ENCODE peak calls at places on chromosome 2, in five cellular contexts. C is thoracic aorta, M is Peyer's patch, O is thyroid gland, X is PC-9. D is an unnamed sample.

GRCh38 chr2:120602251-120602650 is 133.4 kb upstream of the GLI2 start:
- DNase-seq in C (no peak), M (no peak), O (no peak), X (peak), D (no peak)

GRCh38 chr2:136119717-136120675 is 2.0 kb upstream of the CXCR4 start:
- DNase-seq in C (no peak), M (no peak), O (no peak), X (no peak), D (no peak)

GRCh38 chr2:15642334-15643208 is 50.9 kb downstream of the DDX1 start:
- DNase-seq in C (no peak), M (no peak), O (peak), X (no peak), D (no peak)

GRCh38 chr2:208033701-208034502 is 8.6 kb upstream of the PLEKHM3 start:
- DNase-seq in C (no peak), M (peak), O (peak), X (peak), D (peak)

GRCh38 chr2:8132371-8132831 is 549.5 kb upstream of the ID2 start:
- DNase-seq in C (no peak), M (no peak), O (no peak), X (no peak), D (no peak)

GRCh38 chr2:162457487-162457886 is 113.6 kb downstream of the GCA start:
- DNase-seq in C (no peak), M (no peak), O (no peak), X (no peak), D (no peak)

GRCh38 chr2:45259547-45260160 is 250.4 kb upstream of the SIX2 start:
- DNase-seq in C (no peak), M (no peak), O (peak), X (no peak), D (no peak)

GRCh38 chr2:144015655-144016245 is 504.2 kb downstream of the ZEB2 start:
- DNase-seq in C (no peak), M (no peak), O (no peak), X (no peak), D (no peak)

GRCh38 chr2:191539068-191539467 is 138.9 kb upstream of the NABP1 start:
- DNase-seq in C (no peak), M (no peak), O (peak), X (no peak), D (no peak)

GRCh38 chr2:157430266-157430665 is 13.6 kb downstream of the CYTIP start:
- DNase-seq in C (no peak), M (no peak), O (no peak), X (no peak), D (no peak)

GRCh38 chr2:17043173-17043572 is 377.5 kb upstream of the CYRIA start:
- DNase-seq in C (no peak), M (no peak), O (no peak), X (no peak), D (no peak)

GRCh38 chr2:27003857-27004256 is 28.9 kb upstream of the TMEM214 start:
- DNase-seq in C (no peak), M (no peak), O (no peak), X (no peak), D (no peak)

GRCh38 chr2:57720728-57721627 is 325.6 kb upstream of the VRK2 start:
- DNase-seq in C (no peak), M (peak), O (peak), X (peak), D (no peak)

GRCh38 chr2:201932511-201932910 is 101.1 kb upstream of the FZD7 start:
- DNase-seq in C (no peak), M (no peak), O (no peak), X (no peak), D (no peak)

GRCh38 chr2:10390369-10390801 is 57.7 kb downstream of the ODC1 start:
- DNase-seq in C (no peak), M (no peak), O (no peak), X (no peak), D (no peak)

GRCh38 chr2:204505488-204505887 is 39.8 kb upstream of the PARD3B start:
- DNase-seq in C (no peak), M (no peak), O (no peak), X (no peak), D (no peak)

GRCh38 chr2:241775223-241776177 is 1.1 kb upstream of the GAL3ST2 start:
- DNase-seq in C (no peak), M (no peak), O (no peak), X (no peak), D (peak)

GRCh38 chr2:134609924-134610498 is 108.8 kb downstream of the TMEM163 start:
- DNase-seq in C (no peak), M (no peak), O (no peak), X (no peak), D (no peak)

GRCh38 chr2:37318401-37318800 is 6.2 kb downstream of the PRKD3 start:
- DNase-seq in C (no peak), M (no peak), O (no peak), X (no peak), D (no peak)

GRCh38 chr2:231452799-231453508 is 11.3 kb downstream of the NCL start:
- DNase-seq in C (no peak), M (no peak), O (no peak), X (peak), D (no peak)

GRCh38 chr2:220893411-220893810 is 678.7 kb downstream of the EPHA4 start:
- DNase-seq in C (no peak), M (no peak), O (no peak), X (no peak), D (no peak)

GRCh38 chr2:122389694-122390093 is 634.2 kb downstream of the TSN start:
- DNase-seq in C (no peak), M (no peak), O (no peak), X (no peak), D (no peak)

GRCh38 chr2:236637691-236638569 is 68.3 kb downstream of the ACKR3 start:
- DNase-seq in C (no peak), M (peak), O (no peak), X (no peak), D (no peak)

GRCh38 chr2:172095905-172096660 is 6.6 kb downstream of the DLX2 start:
- DNase-seq in C (no peak), M (no peak), O (no peak), X (no peak), D (no peak)

GRCh38 chr2:195659114-195659513 is 2.1 kb downstream of the SLC39A10 start:
- DNase-seq in C (no peak), M (no peak), O (no peak), X (no peak), D (no peak)

GRCh38 chr2:219567131-219567530 is 4.2 kb downstream of the OBSL1 start:
- DNase-seq in C (no peak), M (no peak), O (no peak), X (no peak), D (no peak)

GRCh38 chr2:102025583-102026267 is 34.0 kb downstream of the IL1R2 start:
- DNase-seq in C (no peak), M (no peak), O (no peak), X (no peak), D (no peak)

GRCh38 chr2:70088508-70089219 is 1.4 kb downstream of the PCBP1 start:
- DNase-seq in C (no peak), M (peak), O (no peak), X (no peak), D (no peak)

GRCh38 chr2:19775838-19776237 is 125.9 kb downstream of the TTC32 start:
- DNase-seq in C (no peak), M (no peak), O (no peak), X (no peak), D (no peak)

GRCh38 chr2:215969131-215969841 is 44.1 kb downstream of the MREG start:
- DNase-seq in C (no peak), M (no peak), O (no peak), X (no peak), D (no peak)

GRCh38 chr2:208285853-208286252 is 19.8 kb downstream of the PIKFYVE start:
- DNase-seq in C (no peak), M (no peak), O (no peak), X (no peak), D (no peak)

GRCh38 chr2:108324531-108325256 is 36.0 kb downstream of the SULT1C2 start:
- DNase-seq in C (no peak), M (no peak), O (no peak), X (no peak), D (no peak)

GRCh38 chr2:32894119-32894728 is 52.5 kb upstream of the LTBP1 start:
- DNase-seq in C (no peak), M (no peak), O (no peak), X (no peak), D (no peak)

GRCh38 chr2:176178271-176178806 is 10.1 kb upstream of the HOXD1 start:
- DNase-seq in C (no peak), M (no peak), O (no peak), X (no peak), D (no peak)
- H3K4me3 ChIP-seq in C (peak), M (no peak), O (no peak), X (no peak), D (no peak)

DNA sequence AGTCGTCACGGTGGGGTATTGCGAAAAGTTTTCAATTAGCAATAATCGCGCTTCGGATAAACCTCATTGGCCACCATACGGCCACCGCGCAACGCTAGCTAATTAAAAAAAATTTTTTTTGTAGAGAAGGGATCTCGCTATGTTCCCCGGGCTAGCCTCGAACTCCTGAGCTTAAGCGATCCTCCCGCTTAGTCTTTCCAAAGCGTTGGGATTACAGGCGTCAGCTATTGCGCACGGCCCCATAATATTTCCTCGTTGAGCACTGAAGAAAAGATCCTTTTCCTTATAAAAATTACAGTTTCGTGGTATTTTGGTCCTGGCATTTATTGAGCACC is 759 bp upstream of the ACTR1B start:
- DNase-seq in C (no peak), M (no peak), O (no peak), X (no peak), D (no peak)
- TF ChIP-seq CTCF in C (no peak), M (no peak), O (no peak), X (peak), D (no peak)

GRCh38 chr2:86440631-86441391 is at the start of gene KDM3A:
- DNase-seq in C (peak), M (peak), O (peak), X (peak), D (peak)

GRCh38 chr2:86441789-86442641 is 844 bp downstream of the KDM3A start:
- DNase-seq in C (peak), M (peak), O (peak), X (no peak), D (peak)

GRCh38 chr2:86442642-86443005 is 1.5 kb downstream of the KDM3A start:
- DNase-seq in C (peak), M (peak), O (peak), X (peak), D (peak)

GRCh38 chr2:86441392-86441788 is 219 bp downstream of the KDM3A start:
- DNase-seq in C (no peak), M (no peak), O (no peak), X (no peak), D (peak)

GRCh38 chr2:86439879-86440630 is 1.1 kb upstream of the KDM3A start:
- DNase-seq in C (no peak), M (no peak), O (no peak), X (no peak), D (no peak)
- H3K4me3 ChIP-seq in C (peak), M (peak), O (no peak), X (peak), D (no peak)

GRCh38 chr2:100878000-100878786 is 58.3 kb downstream of the NPAS2 start:
- DNase-seq in C (no peak), M (no peak), O (peak), X (no peak), D (no peak)

GRCh38 chr2:100882645-100883613 is 63.0 kb downstream of the NPAS2 start:
- DNase-seq in C (no peak), M (peak), O (peak), X (peak), D (no peak)

GRCh38 chr2:100879296-100879695 is 59.4 kb downstream of the NPAS2 start:
- DNase-seq in C (no peak), M (no peak), O (no peak), X (no peak), D (no peak)

GRCh38 chr2:100881629-100882028 is 61.7 kb downstream of the NPAS2 start:
- DNase-seq in C (no peak), M (no peak), O (no peak), X (no peak), D (no peak)

GRCh38 chr2:100880730-100881129 is 60.8 kb downstream of the NPAS2 start:
- DNase-seq in C (no peak), M (no peak), O (no peak), X (no peak), D (no peak)
- TF ChIP-seq CTCF in C (no peak), M (no peak), O (no peak), X (no peak), D (no peak)

GRCh38 chr2:61671561-61672315 is 133.6 kb upstream of the XPO1 start:
- DNase-seq in C (no peak), M (no peak), O (no peak), X (peak), D (no peak)
- H3K4me3 ChIP-seq in C (peak), M (no peak), O (no peak), X (peak), D (no peak)

GRCh38 chr2:178413472-178414265 is 37.3 kb downstream of the PRKRA start:
- DNase-seq in C (peak), M (peak), O (peak), X (peak), D (peak)
- TF ChIP-seq CTCF in C (no peak), M (no peak), O (no peak), X (no peak), D (no peak)

GRCh38 chr2:176177580-176178270 is 10.7 kb upstream of the HOXD1 start:
- DNase-seq in C (no peak), M (no peak), O (no peak), X (no peak), D (no peak)
- H3K4me3 ChIP-seq in C (peak), M (no peak), O (no peak), X (no peak), D (no peak)

D was measured in lung.